ENCODE peak calls at places on chromosome 5, in nine cellular contexts. D is stimulated activated CD4-positive, alpha-beta T cell treated with anti-CD3 and anti-CD28 coated beads, Interleukin-2, amount 100 ng/mL, for 48 hours; C is central memory CD4-positive, alpha-beta T cell; S is NCI-H1092 treated with DMSO at 0.1 percent for 48 hours; E is progenitor cell of endocrine pancreas; Q is AG04449; R is esophagus squamous epithelium; F is immature natural killer cell; K is stimulated activated naive B cell treated with anti-CD40 and anti-IgM and Interleukin-4, amounts not matched to agents 10 μg/mL and 1 μg/mL and 100 μg/mL, for 72 hours. Y is an unnamed sample.
A peak's percentile ranks its signal among the peaks of the same experiment; 100 is the strongest.

GRCh38 chr5:139949710-139950109 is 93.4 kb downstream of the NRG2 start:
- DNase-seq in Q (no peak), K (no peak), E (no peak), F (no peak), C (no peak), S (no peak), R (no peak), D (no peak), Y (no peak)

GRCh38 chr5:176680226-176680563 is 32.9 kb downstream of the TSPAN17 start:
- DNase-seq in F (no peak), K (no peak), D (no peak), Q (no peak), R (no peak), E (no peak), S (no peak), C (no peak), Y (no peak)

GRCh38 chr5:79070002-79070567 is 518 bp downstream of the BHMT2 start:
- DNase-seq in D (no peak), E (no peak), C (no peak), Q (no peak), S (no peak), R (no peak), F (no peak), K (no peak), Y (no peak)

GRCh38 chr5:4348418-4348817 is 752.8 kb downstream of the IRX1 start:
- DNase-seq in C (no peak), Q (no peak), D (no peak), F (no peak), E (no peak), K (no peak), R (no peak), S (no peak), Y (no peak)

GRCh38 chr5:90095292-90096060 is 314.1 kb downstream of the CETN3 start:
- DNase-seq in S (no peak), F (no peak), Q (no peak), D (no peak), C (no peak), R (no peak), K (no peak), E (no peak), Y (no peak)

GRCh38 chr5:57693488-57694305 is 211.1 kb upstream of the ACTBL2 start:
- DNase-seq in F (no peak), Q (no peak), C (no peak), K (no peak), R (no peak), S (no peak), D (no peak), E (no peak), Y (no peak)

GRCh38 chr5:33997331-33997983 is 10.4 kb downstream of the AMACR start:
- DNase-seq in F (peak; percentile 44), E (no peak), R (no peak), S (peak; percentile 81), C (no peak), D (no peak), K (no peak), Q (peak; percentile 59), Y (no peak)

GRCh38 chr5:68137451-68138190 is 77.9 kb upstream of the PIK3R1 start:
- DNase-seq in R (no peak), E (no peak), Q (peak; percentile 34), D (no peak), F (no peak), S (no peak), C (no peak), K (no peak), Y (no peak)

GRCh38 chr5:8730194-8730593 is 815.7 kb downstream of the SEMA5A start:
- DNase-seq in K (no peak), S (no peak), R (no peak), E (no peak), Q (peak; percentile 26), F (no peak), D (no peak), C (no peak), Y (no peak)

GRCh38 chr5:38922199-38922598 is 76.4 kb downstream of the OSMR start:
- DNase-seq in D (peak; percentile 31), K (peak; percentile 5), E (peak; percentile 29), F (peak; percentile 31), Q (no peak), R (no peak), C (peak; percentile 32), S (peak; percentile 24), Y (no peak)

GRCh38 chr5:111772456-111772855 is 15.5 kb upstream of the NREP start:
- DNase-seq in K (no peak), C (no peak), E (no peak), Q (no peak), D (no peak), F (no peak), R (no peak), S (no peak), Y (no peak)

GRCh38 chr5:159182691-159183090 is 26.7 kb downstream of the RNF145 start:
- DNase-seq in D (no peak), K (no peak), F (no peak), S (no peak), Q (no peak), E (no peak), C (no peak), R (no peak), Y (no peak)

GRCh38 chr5:168822745-168823281 is 243.6 kb upstream of the PANK3 start:
- DNase-seq in K (no peak), R (no peak), D (no peak), E (no peak), S (no peak), F (no peak), C (no peak), Q (no peak), Y (no peak)

GRCh38 chr5:153957205-153957604 is 81.5 kb downstream of the FAM114A2 start:
- DNase-seq in K (no peak), D (no peak), R (no peak), C (no peak), Q (no peak), F (no peak), E (no peak), S (no peak), Y (no peak)

GRCh38 chr5:10708189-10708944 is 52.7 kb downstream of the DAP start:
- DNase-seq in Q (no peak), R (no peak), F (no peak), K (no peak), E (no peak), C (no peak), D (no peak), S (no peak), Y (no peak)

GRCh38 chr5:2135354-2135753 is 252.6 kb upstream of the IRX4 start:
- DNase-seq in S (no peak), F (no peak), Q (no peak), R (no peak), K (no peak), C (no peak), D (no peak), E (no peak), Y (no peak)

GRCh38 chr5:159560073-159560472 is 229.8 kb upstream of the IL12B start:
- DNase-seq in E (no peak), R (no peak), F (no peak), S (no peak), K (no peak), D (no peak), C (no peak), Q (no peak), Y (no peak)

Y was measured in omental fat pad.